ENCODE peak calls at places on chromosomes 6 and 20, in six cellular contexts. J is lung; Q is mucosa of descending colon; I is stimulated activated CD4-positive, alpha-beta T cell treated with anti-CD3 and anti-CD28 coated beads, TNF-alpha, amount 100 ng/mL, for 4 hours; P is HEK293T; U is osteocyte. T is an unnamed sample.

GRCh38 chr6:138537090-138537489 is 37.8 kb upstream of the NHSL1 start:
- DNase-seq in U (no peak), J (no peak), Q (no peak), P (no peak), I (no peak), T (no peak)

GRCh38 chr6:131948221-131948661 is 2.9 kb downstream of the CCN2 start:
- DNase-seq in U (no peak), J (no peak), P (no peak), Q (no peak), I (no peak), T (no peak)

GRCh38 chr20:16362642-16363041 is 210.6 kb downstream of the KIF16B start:
- DNase-seq in Q (no peak), P (no peak), I (no peak), U (no peak), J (no peak), T (no peak)

GRCh38 chr20:62621251-62622110 is 20.8 kb upstream of the SLCO4A1 start:
- DNase-seq in Q (peak), J (no peak), U (no peak), I (no peak), P (no peak), T (no peak)

GRCh38 chr20:9635756-9636155 is 121.4 kb downstream of the LAMP5 start:
- DNase-seq in I (no peak), J (no peak), U (no peak), P (no peak), Q (no peak), T (no peak)

GRCh38 chr6:167573461-167574215 is 248.8 kb downstream of the TTLL2 start:
- DNase-seq in J (peak), P (no peak), I (no peak), Q (no peak), U (peak), T (peak)

GRCh38 chr6:83417880-83418663 is 12.8 kb downstream of the ME1 start:
- DNase-seq in I (no peak), P (peak), Q (no peak), J (no peak), U (no peak), T (no peak)

GRCh38 chr20:3765171-3765887 is 2.2 kb downstream of the ADISSP start:
- DNase-seq in P (no peak), I (no peak), Q (no peak), U (no peak), J (no peak), T (no peak)

GRCh38 chr6:125949069-125949468 is 7.5 kb upstream of the HINT3 start:
- DNase-seq in J (no peak), P (no peak), U (no peak), I (no peak), Q (no peak), T (no peak)

GRCh38 chr6:31473780-31474725 is 23.9 kb upstream of the MICB start:
- DNase-seq in I (no peak), P (no peak), U (peak), Q (no peak), J (peak), T (no peak)

GRCh38 chr6:138346302-138347195 is 31.2 kb upstream of the SMIM28 start:
- DNase-seq in U (no peak), Q (no peak), P (no peak), I (no peak), J (no peak), T (no peak)

GRCh38 chr20:38151455-38151854 is 13.6 kb downstream of the TGM2 start:
- DNase-seq in U (no peak), P (no peak), Q (peak), I (no peak), J (no peak), T (no peak)

GRCh38 chr6:129350278-129350677 is 359.7 kb downstream of the ARHGAP18 start:
- DNase-seq in P (no peak), I (no peak), J (no peak), U (no peak), Q (peak), T (peak)

GRCh38 chr6:87705070-87705691 is 3.1 kb upstream of the AKIRIN2 start:
- DNase-seq in Q (no peak), P (no peak), U (no peak), J (no peak), I (no peak), T (no peak)

GRCh38 chr6:148700713-148701392 is 46.0 kb upstream of the UST start:
- DNase-seq in Q (no peak), I (no peak), P (no peak), J (no peak), U (no peak), T (no peak)

GRCh38 chr6:113539202-113539601 is 317.9 kb upstream of the MARCKS start:
- DNase-seq in I (no peak), Q (no peak), J (no peak), P (no peak), U (no peak), T (no peak)

GRCh38 chr6:89970609-89971337 is 76.5 kb downstream of the GJA10 start:
- DNase-seq in I (no peak), U (no peak), J (no peak), P (peak), Q (no peak), T (no peak)

GRCh38 chr6:118787746-118788419 is 106.1 kb upstream of the ASF1A start:
- DNase-seq in P (no peak), I (no peak), Q (no peak), U (no peak), J (no peak), T (no peak)

GRCh38 chr6:160240691-160241084 is 17.9 kb downstream of the SLC22A2 start:
- DNase-seq in I (no peak), J (no peak), P (no peak), Q (no peak), U (no peak), T (no peak)

GRCh38 chr20:4740774-4741431 is 19.2 kb downstream of the PRND start:
- DNase-seq in P (peak), U (peak), J (no peak), I (peak), Q (no peak), T (peak)

GRCh38 chr20:58621906-58622548 is 29.1 kb upstream of the STX16 start:
- DNase-seq in P (no peak), Q (no peak), U (no peak), J (no peak), I (no peak), T (no peak)